ENCODE peak calls at places on chromosomes 2 and 18, in nine cellular contexts. C, D, P, Y, Q, B, I, K and M are unnamed samples.
A peak's percentile ranks its signal among the peaks of the same experiment; 100 is the strongest.

GRCh38 chr18:40866013-40866644 is 1088.9 kb upstream of the PIK3C3 start:
- DNase-seq in C (no peak), B (no peak), D (no peak), K (no peak), P (no peak), Y (no peak), Q (peak; percentile 1), I (peak; percentile 21), M (no peak)

GRCh38 chr2:30232027-30232800 is 880 bp downstream of the LBH start:
- DNase-seq in I (no peak), K (peak; percentile 39), C (peak; percentile 75), B (peak; percentile 36), D (peak; percentile 55), P (peak; percentile 93), Q (no peak), Y (no peak), M (no peak)

GRCh38 chr2:66539452-66539851 is 104.5 kb downstream of the MEIS1 start:
- DNase-seq in K (no peak), B (no peak), Q (no peak), P (no peak), Y (no peak), C (no peak), I (no peak), D (no peak), M (no peak)

GRCh38 chr2:44169155-44169898 is 652 bp downstream of the PPM1B start:
- DNase-seq in Q (peak; percentile 52), I (peak; percentile 8), D (no peak), P (peak; percentile 61), C (peak; percentile 44), K (peak; percentile 20), Y (no peak), B (peak; percentile 13), M (peak; percentile 40)

GRCh38 chr2:227509824-227510619 is 38.1 kb downstream of the AGFG1 start:
- DNase-seq in I (peak; percentile 1), Q (no peak), P (no peak), K (no peak), B (no peak), Y (no peak), D (no peak), C (no peak), M (no peak)

GRCh38 chr2:164224007-164224406 is 397.3 kb downstream of the GRB14 start:
- DNase-seq in I (no peak), D (no peak), Q (no peak), B (no peak), K (no peak), Y (no peak), C (no peak), P (no peak), M (no peak)

GRCh38 chr2:211259831-211260476 is 703.6 kb downstream of the CPS1 start:
- DNase-seq in C (no peak), B (no peak), K (no peak), D (no peak), Y (no peak), I (no peak), P (no peak), Q (no peak), M (no peak)

GRCh38 chr2:131635576-131635975 is 107.9 kb downstream of the CCDC74A start:
- DNase-seq in K (no peak), Q (no peak), P (no peak), Y (no peak), D (no peak), C (no peak), I (no peak), B (no peak), M (no peak)

GRCh38 chr2:218896501-218897393 is 16.1 kb downstream of the WNT10A start:
- DNase-seq in D (peak; percentile 69), B (peak; percentile 16), Y (no peak), K (peak; percentile 61), C (peak; percentile 60), I (no peak), P (peak; percentile 91), Q (peak; percentile 33), M (peak; percentile 63)

GRCh38 chr2:210534879-210535278 is 21.5 kb upstream of the CPS1 start:
- DNase-seq in D (no peak), I (no peak), P (peak; percentile 1), Y (no peak), K (no peak), B (no peak), Q (no peak), C (no peak), M (no peak)

GRCh38 chr2:55163258-55163657 is 68.8 kb downstream of the CLHC1 start:
- DNase-seq in Q (no peak), C (no peak), I (no peak), P (no peak), Y (no peak), B (no peak), D (no peak), K (no peak), M (peak; percentile 29)

GRCh38 chr2:135257383-135258090 is 205.4 kb downstream of the RAB3GAP1 start:
- DNase-seq in P (no peak), D (no peak), C (no peak), Q (no peak), B (no peak), Y (no peak), I (peak; percentile 68), K (no peak), M (no peak)

GRCh38 chr18:3579701-3580100 is 129.7 kb downstream of the TGIF1 start:
- DNase-seq in C (no peak), B (no peak), Y (no peak), Q (no peak), K (no peak), I (peak; percentile 53), D (no peak), P (no peak), M (no peak)

GRCh38 chr2:208074610-208075356 is 49.5 kb upstream of the PLEKHM3 start:
- DNase-seq in C (no peak), D (no peak), B (no peak), P (no peak), K (no peak), I (no peak), Q (no peak), Y (no peak), M (no peak)

GRCh38 chr2:64568836-64569235 is 44.7 kb downstream of the AFTPH start:
- DNase-seq in K (no peak), Y (no peak), P (no peak), C (no peak), Q (no peak), B (no peak), I (no peak), D (no peak), M (no peak)

GRCh38 chr18:59705145-59705544 is 7.9 kb upstream of the CCBE1 start:
- DNase-seq in P (no peak), D (no peak), I (no peak), Y (no peak), B (no peak), Q (no peak), C (no peak), K (no peak), M (no peak)

GRCh38 chr2:26463252-26464207 is 14.4 kb downstream of the OTOF start:
- DNase-seq in B (no peak), I (no peak), C (no peak), P (peak; percentile 87), K (no peak), Q (no peak), D (no peak), Y (no peak), M (no peak)

GRCh38 chr2:236309669-236310029 is 45.4 kb upstream of the ASB18 start:
- DNase-seq in P (peak; percentile 91), B (peak; percentile 30), K (no peak), Y (no peak), D (no peak), I (no peak), C (no peak), Q (peak; percentile 13), M (peak; percentile 1)

GRCh38 chr2:178069551-178069950 is 3.0 kb downstream of the PDE11A start:
- DNase-seq in Q (no peak), C (no peak), D (no peak), B (no peak), I (no peak), Y (no peak), K (no peak), P (no peak), M (no peak)

GRCh38 chr2:159144776-159145614 is 141.5 kb downstream of the WDSUB1 start:
- DNase-seq in K (no peak), D (no peak), C (no peak), Q (no peak), Y (no peak), I (no peak), P (no peak), B (no peak), M (no peak)

GRCh38 chr2:180905002-180905401 is 75.4 kb upstream of the UBE2E3 start:
- DNase-seq in C (no peak), Y (no peak), I (no peak), B (peak; percentile 28), D (no peak), Q (no peak), P (peak; percentile 29), K (no peak), M (no peak)